ENCODE peak calls at places on chromosomes 12 and 14, in four cellular contexts. S, F, J and T are unnamed samples.

GRCh38 chr12:131831635-131832041 is 3.4 kb downstream of the MMP17 start:
- DNase-seq in S (no peak), F (peak), J (no peak), T (no peak)

GRCh38 chr14:65173973-65174693 is 71.8 kb upstream of the MAX start:
- DNase-seq in S (no peak), F (no peak), J (no peak), T (no peak)

GRCh38 chr14:62077676-62078261 is 315.5 kb downstream of the SNAPC1 start:
- DNase-seq in S (no peak), F (no peak), J (no peak), T (no peak)

GRCh38 chr12:133106253-133106652 is 23.8 kb downstream of the ZNF891 start:
- DNase-seq in S (no peak), F (no peak), J (peak), T (no peak)

GRCh38 chr12:115966376-115966775 is 311.1 kb downstream of the MED13L start:
- DNase-seq in S (no peak), F (no peak), J (no peak), T (no peak)

GRCh38 chr12:56469007-56469930 is 891 bp downstream of the SPRYD4 start:
- DNase-seq in S (peak), F (no peak), J (peak), T (no peak)

GRCh38 chr12:54139030-54139429 is 49.8 kb downstream of the SMUG1 start:
- DNase-seq in S (no peak), F (no peak), J (no peak), T (no peak)

GRCh38 chr12:48853228-48853688 is 1.3 kb upstream of the DDX23 start:
- DNase-seq in S (peak), F (peak), J (peak), T (peak)

GRCh38 chr14:64723691-64724577 is 19.7 kb downstream of the PLEKHG3 start:
- DNase-seq in S (no peak), F (no peak), J (no peak), T (no peak)

DNA sequence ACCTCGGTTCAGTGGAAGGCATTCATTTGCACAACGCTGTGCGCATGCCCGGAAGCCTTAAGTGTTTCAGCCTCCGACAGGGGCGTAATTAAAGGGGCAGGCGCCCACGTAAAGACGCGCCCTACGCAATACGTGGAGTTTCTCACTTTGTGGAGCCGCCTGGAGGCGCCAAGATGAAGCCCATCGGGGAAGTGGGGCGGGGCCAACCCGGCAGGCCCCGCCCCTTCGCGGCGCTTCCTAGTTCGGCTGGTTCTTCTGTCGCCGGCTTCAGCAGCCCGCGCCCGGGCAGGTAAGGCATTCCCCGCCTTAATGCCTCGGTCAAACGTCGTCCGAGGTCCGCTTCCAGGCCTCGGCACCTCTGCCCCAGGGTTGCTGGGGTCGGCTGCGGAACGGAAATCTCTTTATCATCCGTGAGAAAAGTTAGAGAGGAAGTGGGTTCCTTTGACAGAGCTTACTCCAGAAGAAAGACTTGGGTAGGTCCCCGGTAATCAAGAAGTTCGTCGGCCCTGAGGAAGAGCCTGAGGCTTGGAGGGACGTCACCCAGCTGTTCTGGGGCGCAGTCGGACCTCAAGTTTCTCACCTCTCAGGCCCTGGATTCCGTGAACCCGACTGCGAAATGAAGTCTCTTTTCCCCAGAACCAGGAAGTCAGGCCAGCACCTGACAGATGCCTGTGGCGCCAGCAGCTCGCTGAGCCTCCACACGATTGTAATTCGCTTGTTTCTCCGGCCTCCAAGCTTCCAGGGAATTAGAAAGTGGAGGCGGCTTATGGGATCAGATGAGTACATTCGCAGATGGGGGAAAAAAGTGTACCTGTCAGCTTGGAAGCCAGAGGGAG is at the start of the genes IRAK4 and PUS7L:
- DNase-seq in S (peak), F (peak), J (peak), T (peak)
- TF ChIP-seq CTCF in S (no peak), F (peak), J (peak), T (no peak)

GRCh38 chr12:103632554-103633216 is 45.6 kb downstream of the STAB2 start:
- DNase-seq in S (peak), F (no peak), J (peak), T (peak)
- TF ChIP-seq CTCF in S (no peak), F (peak), J (peak), T (peak)

DNA sequence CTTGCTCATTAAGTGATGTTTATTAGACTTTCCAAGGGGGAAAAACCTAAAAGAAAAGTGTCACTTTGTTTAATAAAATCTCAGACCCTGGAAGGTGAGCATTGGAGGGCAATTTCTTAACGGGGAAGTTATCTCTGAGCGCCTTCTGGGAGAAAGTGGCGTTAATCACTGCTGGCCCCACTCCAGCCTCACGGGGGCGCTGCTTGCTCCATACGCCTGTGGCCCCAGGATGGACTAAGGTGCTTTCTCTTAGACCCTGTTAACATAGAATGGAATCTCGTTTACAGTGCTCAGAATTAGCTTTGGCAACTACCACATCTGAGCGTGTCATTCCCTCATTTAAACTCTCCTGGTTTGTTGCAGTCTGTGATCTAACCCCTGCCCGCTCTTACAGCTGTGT is 16.4 kb upstream of the PRIMA1 start:
- DNase-seq in S (no peak), F (no peak), J (no peak), T (no peak)
- TF ChIP-seq CTCF in S (no peak), F (no peak), J (peak), T (peak)

DNA sequence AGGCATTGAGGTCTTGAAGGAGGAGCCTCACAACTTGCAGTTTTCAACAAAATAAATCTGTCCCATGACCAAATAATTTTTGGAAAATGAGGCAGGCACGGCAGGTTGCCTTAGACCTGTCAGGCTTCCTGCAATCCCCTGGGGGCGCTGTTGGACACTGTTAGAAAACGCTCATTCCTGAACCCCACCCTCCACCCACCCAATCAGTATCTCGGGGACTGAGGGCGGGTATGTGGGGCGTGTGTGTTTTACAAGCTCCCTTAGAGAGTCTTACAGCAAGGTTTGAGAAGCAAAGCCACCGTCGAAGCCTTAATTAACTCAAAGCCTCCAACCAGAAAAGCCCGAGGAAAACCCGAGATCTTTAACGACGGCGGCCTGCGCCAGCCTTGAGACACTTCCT is 122.8 kb downstream of the GLT1D1 start:
- DNase-seq in S (no peak), F (no peak), J (peak), T (peak)
- TF ChIP-seq CTCF in S (no peak), F (no peak), J (peak), T (peak)